ENCODE peak calls at places on chromosomes 12 and 14, in five cellular contexts. One of them, this sample, is unnamed. For H3K36me3, the result is how much of the 10 kb centered on the place peaks cover.

GRCh38 chr14:65255583-65256443 is 153.5 kb upstream of the MAX start:
- DNase-seq in uterus: no peak
- DNase-seq in psoas muscle: no peak
- DNase-seq in cardiac muscle cell: no peak
- DNase-seq in brain microvascular endothelial cell: no peak
- DNase-seq in this sample: no peak

GRCh38 chr14:24816011-24816928 is 182.3 kb upstream of the GZMB start:
- DNase-seq in uterus: no peak
- DNase-seq in psoas muscle: no peak
- DNase-seq in cardiac muscle cell: peak
- DNase-seq in brain microvascular endothelial cell: no peak
- DNase-seq in this sample: no peak

GRCh38 chr12:30595742-30596141 is 99.9 kb downstream of the IPO8 start:
- DNase-seq in uterus: no peak
- DNase-seq in psoas muscle: no peak
- DNase-seq in cardiac muscle cell: no peak
- DNase-seq in brain microvascular endothelial cell: no peak
- DNase-seq in this sample: no peak

GRCh38 chr12:61896436-61896835 is 363.8 kb upstream of the USP15 start:
- DNase-seq in uterus: no peak
- DNase-seq in psoas muscle: no peak
- DNase-seq in cardiac muscle cell: no peak
- DNase-seq in brain microvascular endothelial cell: no peak
- DNase-seq in this sample: no peak

GRCh38 chr14:74302634-74303569 is at the start of gene ABCD4:
- DNase-seq in uterus: peak
- DNase-seq in psoas muscle: peak
- DNase-seq in cardiac muscle cell: peak
- DNase-seq in brain microvascular endothelial cell: peak
- DNase-seq in this sample: peak

GRCh38 chr12:30599631-30600030 is 96.0 kb downstream of the IPO8 start:
- DNase-seq in uterus: no peak
- DNase-seq in psoas muscle: no peak
- DNase-seq in cardiac muscle cell: no peak
- DNase-seq in brain microvascular endothelial cell: peak
- DNase-seq in this sample: no peak

GRCh38 chr14:33475623-33476022 is 475.3 kb downstream of the EGLN3 start:
- DNase-seq in uterus: no peak
- DNase-seq in psoas muscle: no peak
- DNase-seq in cardiac muscle cell: peak
- DNase-seq in brain microvascular endothelial cell: peak
- DNase-seq in this sample: no peak

GRCh38 chr12:84079621-84080020 is 833.0 kb downstream of the SLC6A15 start:
- DNase-seq in uterus: no peak
- DNase-seq in psoas muscle: no peak
- DNase-seq in cardiac muscle cell: no peak
- DNase-seq in brain microvascular endothelial cell: peak
- DNase-seq in this sample: no peak

GRCh38 chr14:104297313-104297704 is 158.9 kb downstream of the KIF26A start:
- DNase-seq in uterus: no peak
- DNase-seq in psoas muscle: no peak
- DNase-seq in cardiac muscle cell: no peak
- DNase-seq in brain microvascular endothelial cell: no peak
- DNase-seq in this sample: no peak

GRCh38 chr12:4278582-4278939 is 5.0 kb downstream of the CCND2 start:
- DNase-seq in uterus: no peak
- DNase-seq in psoas muscle: peak
- DNase-seq in cardiac muscle cell: no peak
- DNase-seq in brain microvascular endothelial cell: no peak
- DNase-seq in this sample: no peak

GRCh38 chr14:98223106-98223505 is 1048.9 kb downstream of the BCL11B start:
- DNase-seq in uterus: no peak
- DNase-seq in psoas muscle: no peak
- DNase-seq in cardiac muscle cell: no peak
- DNase-seq in brain microvascular endothelial cell: no peak
- DNase-seq in this sample: no peak

GRCh38 chr14:45519770-45520169 is 266.8 kb upstream of the MIS18BP1 start:
- DNase-seq in uterus: no peak
- DNase-seq in psoas muscle: no peak
- DNase-seq in cardiac muscle cell: no peak
- DNase-seq in brain microvascular endothelial cell: no peak
- DNase-seq in this sample: no peak

GRCh38 chr12:96198970-96199369 is 4.8 kb downstream of the ELK3 start:
- DNase-seq in uterus: no peak
- DNase-seq in psoas muscle: no peak
- DNase-seq in cardiac muscle cell: peak
- DNase-seq in brain microvascular endothelial cell: peak
- DNase-seq in this sample: no peak

GRCh38 chr14:57714487-57714899 is 151.4 kb downstream of the SLC35F4 start:
- DNase-seq in uterus: no peak
- DNase-seq in psoas muscle: no peak
- DNase-seq in cardiac muscle cell: no peak
- DNase-seq in brain microvascular endothelial cell: no peak
- DNase-seq in this sample: no peak

GRCh38 chr14:91249841-91250616 is 5.5 kb upstream of the GPR68 start:
- DNase-seq in uterus: no peak
- DNase-seq in psoas muscle: no peak
- DNase-seq in cardiac muscle cell: no peak
- DNase-seq in brain microvascular endothelial cell: no peak
- DNase-seq in this sample: peak

DNA sequence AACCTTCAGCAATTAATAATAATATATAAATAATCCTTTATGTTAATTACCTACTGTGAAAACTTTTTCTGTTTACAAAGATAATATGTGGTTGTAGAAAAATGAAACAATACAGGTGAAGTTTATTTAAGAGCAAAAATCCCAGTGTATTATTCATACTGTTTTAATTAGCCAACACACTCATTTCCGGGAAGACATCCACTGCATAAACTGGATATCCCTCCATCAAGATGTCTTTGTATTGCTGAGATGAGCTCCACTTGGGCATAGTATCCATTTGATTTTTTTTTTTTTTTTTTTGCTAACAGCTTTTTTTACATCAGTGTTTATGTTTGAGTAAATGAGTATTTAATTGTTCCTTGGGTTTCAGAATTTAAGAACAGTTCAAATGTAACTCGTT is 13.7 kb upstream of the DERA start:
- DNase-seq in uterus: no peak
- DNase-seq in psoas muscle: no peak
- DNase-seq in cardiac muscle cell: no peak
- DNase-seq in brain microvascular endothelial cell: no peak
- DNase-seq in this sample: no peak
- H3K36me3 ChIP-seq in uterus: under half
- H3K36me3 ChIP-seq in psoas muscle: half or more
- H3K36me3 ChIP-seq in cardiac muscle cell: half or more
- H3K36me3 ChIP-seq in brain microvascular endothelial cell: half or more
- H3K36me3 ChIP-seq in this sample: under half

GRCh38 chr12:98370976-98371375 is 144.4 kb upstream of the TMPO start:
- DNase-seq in uterus: no peak
- DNase-seq in psoas muscle: no peak
- DNase-seq in cardiac muscle cell: no peak
- DNase-seq in brain microvascular endothelial cell: no peak
- DNase-seq in this sample: no peak

GRCh38 chr12:98371419-98371818 is 144.0 kb upstream of the TMPO start:
- DNase-seq in uterus: no peak
- DNase-seq in psoas muscle: no peak
- DNase-seq in cardiac muscle cell: peak
- DNase-seq in brain microvascular endothelial cell: peak
- DNase-seq in this sample: no peak

GRCh38 chr12:98373982-98374381 is 141.4 kb upstream of the TMPO start:
- DNase-seq in uterus: no peak
- DNase-seq in psoas muscle: no peak
- DNase-seq in cardiac muscle cell: peak
- DNase-seq in brain microvascular endothelial cell: peak
- DNase-seq in this sample: no peak

GRCh38 chr12:98373019-98373554 is 142.3 kb upstream of the TMPO start:
- DNase-seq in uterus: no peak
- DNase-seq in psoas muscle: no peak
- DNase-seq in cardiac muscle cell: peak
- DNase-seq in brain microvascular endothelial cell: peak
- DNase-seq in this sample: no peak

GRCh38 chr12:98372340-98373018 is 142.9 kb upstream of the TMPO start:
- DNase-seq in uterus: no peak
- DNase-seq in psoas muscle: no peak
- DNase-seq in cardiac muscle cell: no peak
- DNase-seq in brain microvascular endothelial cell: no peak
- DNase-seq in this sample: no peak
- H3K27ac ChIP-seq in uterus: no peak
- H3K27ac ChIP-seq in psoas muscle: no peak
- H3K27ac ChIP-seq in cardiac muscle cell: no peak
- H3K27ac ChIP-seq in brain microvascular endothelial cell: no peak
- H3K27ac ChIP-seq in this sample: no peak

DNA sequence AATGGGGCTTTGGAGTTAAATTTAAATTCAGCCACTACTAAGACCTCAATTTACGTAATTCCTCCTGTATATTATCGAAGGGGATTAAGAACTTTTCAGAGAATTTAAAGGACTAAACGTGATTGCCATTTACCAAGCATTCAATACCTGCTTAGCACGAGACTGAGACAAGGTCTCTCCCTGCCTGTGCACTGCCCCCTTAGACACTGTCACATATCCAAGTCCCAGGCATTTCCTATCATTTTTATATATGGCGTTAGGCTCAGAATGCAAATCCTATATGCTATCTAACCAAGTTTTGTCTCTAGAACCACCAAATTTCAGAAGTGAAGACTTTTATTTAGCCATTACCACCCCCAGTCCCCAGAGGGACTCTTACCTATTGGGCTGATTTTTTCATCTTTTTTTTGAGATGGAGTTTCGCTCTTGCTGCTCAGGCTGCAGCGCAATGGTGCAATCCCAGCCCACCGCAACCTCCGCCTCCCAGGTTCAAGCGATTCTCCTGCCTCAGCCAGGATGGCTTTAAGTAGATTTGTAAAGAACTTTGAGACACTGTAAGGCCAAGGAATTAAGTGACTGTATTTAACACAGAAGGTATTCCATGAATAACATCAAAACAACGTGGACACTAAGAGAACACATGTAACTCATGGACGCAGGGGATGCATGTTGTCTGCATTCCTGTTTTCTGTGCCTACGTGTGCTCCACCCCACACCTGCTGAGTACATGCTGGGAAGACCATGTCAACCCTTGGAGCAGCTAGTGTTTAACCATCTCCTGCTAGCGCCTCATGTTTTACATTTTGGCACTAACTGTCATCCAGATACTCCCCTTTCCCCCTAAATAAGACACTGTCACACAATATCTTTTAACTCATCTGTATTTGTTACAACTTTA is 6.4 kb downstream of the HSP90AA1 start:
- DNase-seq in uterus: no peak
- DNase-seq in psoas muscle: peak
- DNase-seq in cardiac muscle cell: no peak
- DNase-seq in brain microvascular endothelial cell: no peak
- DNase-seq in this sample: no peak
- H3K36me3 ChIP-seq in uterus: under half
- H3K36me3 ChIP-seq in psoas muscle: half or more
- H3K36me3 ChIP-seq in cardiac muscle cell: half or more
- H3K36me3 ChIP-seq in brain microvascular endothelial cell: half or more
- H3K36me3 ChIP-seq in this sample: half or more

DNA sequence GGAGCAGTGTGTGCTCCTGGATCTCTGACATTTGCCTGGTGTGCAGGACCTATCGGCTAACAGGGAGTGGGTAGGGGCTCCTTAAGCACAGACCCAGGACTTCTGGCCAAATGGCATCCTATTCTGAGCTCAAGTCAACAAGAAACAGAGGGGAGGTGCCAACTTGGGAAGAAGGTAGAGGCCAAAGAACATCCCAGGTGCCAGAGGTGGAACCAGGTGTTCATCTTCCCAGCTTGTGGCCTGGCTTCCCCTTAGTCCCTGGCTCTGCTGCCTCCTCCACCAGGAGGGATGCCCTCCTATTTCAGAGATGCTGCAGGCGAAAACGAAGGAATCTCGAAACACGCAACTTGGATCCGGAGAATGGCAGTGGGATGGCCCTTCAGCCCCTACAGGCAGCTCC is 6.2 kb downstream of the SLC39A5 start:
- DNase-seq in uterus: no peak
- DNase-seq in psoas muscle: no peak
- DNase-seq in cardiac muscle cell: no peak
- DNase-seq in brain microvascular endothelial cell: no peak
- DNase-seq in this sample: no peak
- H3K27ac ChIP-seq in uterus: no peak
- H3K27ac ChIP-seq in psoas muscle: no peak
- H3K27ac ChIP-seq in cardiac muscle cell: no peak
- H3K27ac ChIP-seq in brain microvascular endothelial cell: no peak
- H3K27ac ChIP-seq in this sample: no peak

This sample was measured in CD4-positive, alpha-beta memory T cell.